ENCODE peak calls at places on chromosome 13, in seven cellular contexts. Y is Panc1, N is small intestine, J is uterus, L is heart right ventricle, F is IMR-90, S is HL-60. A is an unnamed sample.
A peak's percentile ranks its signal among the peaks of the same experiment; 100 is the strongest.

GRCh38 chr13:50676602-50677001 is 166.9 kb downstream of the DLEU7 start:
- DNase-seq in Y (no peak), N (peak; percentile 12), J (no peak), L (no peak), F (peak; percentile 44), S (no peak), A (no peak)

GRCh38 chr13:33224191-33224590 is 61.4 kb downstream of the STARD13 start:
- DNase-seq in Y (no peak), N (no peak), J (no peak), L (no peak), F (no peak), S (no peak), A (no peak)

GRCh38 chr13:113490496-113491417 is at the start of gene DCUN1D2:
- DNase-seq in Y (no peak), N (peak; percentile 91), J (peak; percentile 97), L (peak; percentile 94), F (peak; percentile 96), S (peak; percentile 78), A (peak; percentile 95)

GRCh38 chr13:66858163-66858562 is 372.0 kb downstream of the PCDH9 start:
- DNase-seq in Y (no peak), N (no peak), J (no peak), L (no peak), F (no peak), S (no peak), A (no peak)

GRCh38 chr13:21445759-21446158 is 13.3 kb downstream of the ZDHHC20 start:
- DNase-seq in Y (no peak), N (no peak), J (no peak), L (no peak), F (no peak), S (no peak), A (no peak)

GRCh38 chr13:28100149-28101121 is at the start of gene FLT3:
- DNase-seq in Y (no peak), N (peak; percentile 7), J (no peak), L (no peak), F (peak; percentile 38), S (peak; percentile 94), A (no peak)

GRCh38 chr13:65719831-65720230 is 1510.3 kb downstream of the PCDH9 start:
- DNase-seq in Y (no peak), N (no peak), J (no peak), L (no peak), F (no peak), S (no peak), A (no peak)

GRCh38 chr13:50410921-50411712 is 395.9 kb downstream of the KCNRG start:
- DNase-seq in Y (peak; percentile 32), N (no peak), J (no peak), L (no peak), F (peak; percentile 86), S (no peak), A (no peak)

GRCh38 chr13:33764716-33765115 is 53.2 kb upstream of the RFC3 start:
- DNase-seq in Y (no peak), N (no peak), J (no peak), L (no peak), F (no peak), S (no peak), A (no peak)

GRCh38 chr13:98089246-98089645 is 53.6 kb upstream of the FARP1 start:
- DNase-seq in Y (no peak), N (no peak), J (no peak), L (no peak), F (peak; percentile 76), S (no peak), A (no peak)

GRCh38 chr13:36412736-36413135 is 19.6 kb upstream of the CCNA1 start:
- DNase-seq in Y (no peak), N (no peak), J (peak; percentile 54), L (peak; percentile 25), F (no peak), S (no peak), A (no peak)

GRCh38 chr13:107190065-107190464 is 622.1 kb upstream of the ARGLU1 start:
- DNase-seq in Y (no peak), N (no peak), J (no peak), L (no peak), F (no peak), S (no peak), A (no peak)

GRCh38 chr13:29301027-29301426 is 294.5 kb downstream of the SLC7A1 start:
- DNase-seq in Y (no peak), N (no peak), J (no peak), L (no peak), F (no peak), S (no peak), A (no peak)

GRCh38 chr13:96431044-96431581 is 341.2 kb downstream of the HS6ST3 start:
- DNase-seq in Y (no peak), N (no peak), J (no peak), L (no peak), F (no peak), S (no peak), A (no peak)

GRCh38 chr13:50200988-50201387 is 185.7 kb downstream of the KCNRG start:
- DNase-seq in Y (no peak), N (no peak), J (no peak), L (no peak), F (no peak), S (no peak), A (no peak)

GRCh38 chr13:24274452-24274971 is 34.9 kb upstream of the C1QTNF9 start:
- DNase-seq in Y (no peak), N (no peak), J (no peak), L (peak; percentile 41), F (peak; percentile 59), S (no peak), A (no peak)

GRCh38 chr13:110509971-110510786 is 51.3 kb downstream of the RAB20 start:
- DNase-seq in Y (no peak), N (no peak), J (no peak), L (peak; percentile 51), F (peak; percentile 30), S (peak; percentile 55), A (no peak)

GRCh38 chr13:55653497-55653896 is 1487.2 kb upstream of the PRR20A start:
- DNase-seq in Y (no peak), N (no peak), J (no peak), L (no peak), F (no peak), S (no peak), A (no peak)

GRCh38 chr13:112510987-112511715 is 76.8 kb downstream of the TUBGCP3 start:
- DNase-seq in Y (no peak), N (no peak), J (no peak), L (no peak), F (no peak), S (no peak), A (no peak)

GRCh38 chr13:30807392-30807791 is 72.0 kb downstream of the ALOX5AP start:
- DNase-seq in Y (no peak), N (no peak), J (no peak), L (no peak), F (no peak), S (no peak), A (no peak)

GRCh38 chr13:25738342-25738771 is 313.5 kb downstream of the SHISA2 start:
- DNase-seq in Y (no peak), N (peak; percentile 12), J (no peak), L (no peak), F (no peak), S (no peak), A (no peak)

GRCh38 chr13:32443111-32443510 is 15.2 kb upstream of the N4BP2L1 start:
- DNase-seq in Y (no peak), N (peak; percentile 52), J (no peak), L (no peak), F (peak; percentile 23), S (no peak), A (no peak)

GRCh38 chr13:99375806-99376080 is 68.5 kb upstream of the GPR183 start:
- DNase-seq in Y (no peak), N (no peak), J (no peak), L (no peak), F (no peak), S (no peak), A (no peak)
- H3K27ac ChIP-seq in Y (no peak overlapping the region), N (no peak overlapping the region), J (no peak overlapping the region), L (no peak overlapping the region), F (no peak overlapping the region), S (peak overlapping the region; percentile 55), A (no peak overlapping the region)

GRCh38 chr13:70023506-70023905 is 84.1 kb upstream of the ATXN8OS start:
- DNase-seq in Y (no peak), N (no peak), J (no peak), L (no peak), F (no peak), S (no peak), A (no peak)
- H3K27ac ChIP-seq in Y (no peak overlapping the region), N (no peak overlapping the region), J (no peak overlapping the region), L (no peak overlapping the region), F (no peak overlapping the region), S (no peak overlapping the region), A (no peak overlapping the region)

GRCh38 chr13:39960206-39960605 is 304.7 kb downstream of the COG6 start:
- DNase-seq in Y (no peak), N (no peak), J (no peak), L (no peak), F (no peak), S (no peak), A (no peak)

GRCh38 chr13:39965309-39965708 is 309.8 kb downstream of the COG6 start:
- DNase-seq in Y (no peak), N (no peak), J (no peak), L (no peak), F (no peak), S (no peak), A (no peak)

GRCh38 chr13:39961036-39961435 is 305.6 kb downstream of the COG6 start:
- DNase-seq in Y (no peak), N (no peak), J (no peak), L (no peak), F (no peak), S (no peak), A (no peak)

GRCh38 chr13:39967199-39967959 is 311.9 kb downstream of the COG6 start:
- DNase-seq in Y (no peak), N (no peak), J (no peak), L (no peak), F (no peak), S (no peak), A (no peak)

DNA sequence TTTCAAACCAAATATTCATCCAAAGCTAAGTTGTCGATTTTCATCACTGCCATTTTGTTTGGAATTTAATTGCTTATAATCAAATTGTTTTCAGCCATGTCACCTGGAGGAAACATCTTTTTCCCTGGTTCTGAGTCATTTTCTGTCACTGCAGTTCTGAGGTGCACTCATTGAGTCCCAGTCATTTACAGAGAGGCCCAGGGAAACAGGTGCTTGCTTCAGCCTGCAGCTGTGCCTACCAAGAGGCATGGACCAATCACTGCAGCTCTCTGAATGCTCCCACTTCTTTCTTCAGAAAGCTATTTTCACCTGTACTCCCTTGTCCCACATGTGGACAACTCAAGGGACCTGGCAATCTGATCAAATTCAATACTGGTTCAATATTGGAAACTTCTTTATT is 308.1 kb downstream of the COG6 start:
- DNase-seq in Y (no peak), N (no peak), J (no peak), L (no peak), F (no peak), S (no peak), A (no peak)
- H3K27ac ChIP-seq in Y (no peak overlapping the region), N (no peak overlapping the region), J (no peak overlapping the region), L (no peak overlapping the region), F (no peak overlapping the region), S (no peak overlapping the region), A (no peak overlapping the region)

GRCh38 chr13:44309771-44310767 is 63.6 kb upstream of the SERP2 start:
- DNase-seq in Y (no peak), N (peak; percentile 79), J (no peak), L (peak; percentile 54), F (no peak), S (no peak), A (no peak)
- H3K27ac ChIP-seq in Y (no peak overlapping the region), N (no peak overlapping the region), J (no peak overlapping the region), L (peak overlapping the region; percentile 20), F (no peak overlapping the region), S (no peak overlapping the region), A (no peak overlapping the region)

A was measured in caudate nucleus.